ENCODE peak calls at places on chromosome 12, in seven cellular contexts. E is left ventricle myocardium superior, W is PC-3, A is NCI-H2107, L is PC-9, N is aorta, J is mucosa of descending colon. R is an unnamed sample.

GRCh38 chr12:82803201-82803600 is 116.5 kb downstream of the TMTC2 start:
- DNase-seq in A (no peak), J (no peak), L (no peak), W (no peak), E (no peak), N (no peak), R (no peak)

GRCh38 chr12:65779091-65779642 is 45.1 kb upstream of the HMGA2 start:
- DNase-seq in N (no peak), J (no peak), A (no peak), L (no peak), E (no peak), W (peak), R (no peak)

GRCh38 chr12:103852498-103852992 is 11.5 kb upstream of the NT5DC3 start:
- DNase-seq in W (peak), J (no peak), A (peak), L (no peak), N (no peak), E (no peak), R (no peak)

GRCh38 chr12:125330645-125331341 is 265.6 kb downstream of the AACS start:
- DNase-seq in A (no peak), L (no peak), N (peak), J (peak), W (peak), E (peak), R (peak)

GRCh38 chr12:64147011-64147671 is 75.0 kb downstream of the KICS2 start:
- DNase-seq in E (no peak), W (no peak), J (no peak), A (no peak), L (no peak), N (no peak), R (no peak)

GRCh38 chr12:112340235-112340634 is 42.0 kb downstream of the HECTD4 start:
- DNase-seq in A (no peak), E (no peak), L (no peak), W (no peak), J (no peak), N (no peak), R (no peak)

GRCh38 chr12:125143491-125143890 is 78.3 kb downstream of the AACS start:
- DNase-seq in L (no peak), W (no peak), J (peak), N (peak), E (peak), A (no peak), R (peak)

GRCh38 chr12:50246873-50247612 is 36.3 kb downstream of the LIMA1 start:
- DNase-seq in N (peak), L (peak), W (peak), J (peak), A (no peak), E (peak), R (peak)

GRCh38 chr12:15494329-15495046 is 172.2 kb downstream of the PTPRO start:
- DNase-seq in A (no peak), J (no peak), L (no peak), N (no peak), W (no peak), E (no peak), R (no peak)

GRCh38 chr12:6691473-6691872 is 2.3 kb upstream of the ZNF384 start:
- DNase-seq in A (no peak), L (no peak), J (no peak), E (no peak), W (no peak), N (no peak), R (no peak)

GRCh38 chr12:67045650-67046049 is 223.5 kb upstream of the CAND1 start:
- DNase-seq in W (no peak), J (no peak), A (no peak), N (no peak), L (no peak), E (no peak), R (no peak)

GRCh38 chr12:6792522-6793201 is 3.3 kb downstream of the CD4 start:
- DNase-seq in J (no peak), W (no peak), L (no peak), N (peak), A (no peak), E (peak), R (peak)

GRCh38 chr12:11769723-11770514 is 120.4 kb downstream of the ETV6 start:
- DNase-seq in J (peak), A (no peak), N (no peak), L (no peak), E (no peak), W (no peak), R (no peak)

GRCh38 chr12:92108651-92109050 is 37.0 kb downstream of the BTG1 start:
- DNase-seq in N (no peak), L (no peak), W (no peak), J (no peak), A (peak), E (no peak), R (no peak)

GRCh38 chr12:807041-807717 is 54.8 kb downstream of the WNK1 start:
- DNase-seq in J (no peak), L (no peak), N (no peak), E (no peak), W (no peak), A (no peak), R (no peak)

GRCh38 chr12:10214131-10214876 is 1.6 kb downstream of the GABARAPL1 start:
- DNase-seq in L (peak), A (no peak), N (no peak), E (no peak), J (no peak), W (peak), R (no peak)

GRCh38 chr12:89708793-89709156 is at the start of gene ATP2B1:
- DNase-seq in E (peak), W (peak), A (peak), L (peak), J (peak), N (peak), R (peak)

GRCh38 chr12:121499929-121500793 is 80.7 kb downstream of the KDM2B start:
- DNase-seq in L (peak), J (peak), E (peak), A (peak), W (peak), N (peak), R (peak)

GRCh38 chr12:52327086-52327829 is 6.1 kb upstream of the KRT83 start:
- DNase-seq in L (peak), W (peak), J (peak), N (peak), E (peak), A (peak), R (peak)

GRCh38 chr12:131833896-131834641 is 5.9 kb downstream of the MMP17 start:
- DNase-seq in N (no peak), L (no peak), E (no peak), W (peak), A (no peak), J (no peak), R (no peak)

GRCh38 chr12:67705394-67706370 is 57.1 kb downstream of the DYRK2 start:
- DNase-seq in A (no peak), J (no peak), E (no peak), N (no peak), W (peak), L (peak), R (no peak)

GRCh38 chr12:111984820-111985219 is 28.1 kb downstream of the TMEM116 start:
- DNase-seq in E (no peak), J (no peak), A (no peak), W (no peak), N (no peak), L (no peak), R (no peak)

GRCh38 chr12:101695698-101696097 is 1.7 kb upstream of the CHPT1 start:
- DNase-seq in A (no peak), N (no peak), E (no peak), W (peak), L (peak), J (no peak), R (no peak)

GRCh38 chr12:20473133-20473532 is 104.8 kb downstream of the PDE3A start:
- DNase-seq in E (no peak), A (no peak), N (no peak), L (no peak), W (no peak), J (no peak), R (no peak)

GRCh38 chr12:46517579-46517962 is 145.0 kb upstream of the SLC38A2 start:
- DNase-seq in J (no peak), W (no peak), A (no peak), E (no peak), N (no peak), L (no peak), R (no peak)

GRCh38 chr12:39764944-39765560 is 145.4 kb upstream of the ABCD2 start:
- DNase-seq in J (no peak), E (no peak), A (no peak), L (no peak), N (no peak), W (peak), R (no peak)

GRCh38 chr12:110247340-110248095 is 33.5 kb upstream of the ATP2A2 start:
- DNase-seq in A (no peak), J (peak), L (peak), N (no peak), E (peak), W (peak), R (no peak)

GRCh38 chr12:59587710-59588109 is 8.1 kb upstream of the SLC16A7 start:
- DNase-seq in E (no peak), L (no peak), W (no peak), N (no peak), A (no peak), J (no peak), R (no peak)

GRCh38 chr12:115507951-115508722 is 769.4 kb downstream of the MED13L start:
- DNase-seq in A (no peak), J (no peak), E (peak), L (no peak), W (no peak), N (no peak), R (no peak)

GRCh38 chr12:30877110-30877875 is 49.3 kb upstream of the TSPAN11 start:
- DNase-seq in J (no peak), L (no peak), A (peak), W (no peak), E (no peak), N (no peak), R (no peak)

GRCh38 chr12:90999946-91000345 is 4.8 kb downstream of the EPYC start:
- DNase-seq in W (peak), E (no peak), J (no peak), A (no peak), N (no peak), L (peak), R (no peak)